ENCODE peak calls at places on chromosomes 13 and 19, in five cellular contexts. One of them, this sample, is unnamed. For H3K9me3, the result is how much of the 10 kb centered on the place peaks cover.

GRCh38 chr13:23824355-23824754 is 64.8 kb downstream of the MIPEP start:
- DNase-seq in thyroid gland: no peak
- DNase-seq in ovary: no peak
- DNase-seq in HCT116: no peak
- DNase-seq in K562: no peak
- DNase-seq in this sample: no peak

GRCh38 chr19:13825489-13826475 is 30.5 kb downstream of the ZSWIM4 start:
- DNase-seq in thyroid gland: no peak
- DNase-seq in ovary: peak
- DNase-seq in HCT116: no peak
- DNase-seq in K562: peak
- DNase-seq in this sample: no peak

GRCh38 chr19:29708553-29709439 is 6.3 kb downstream of the C19orf12 start:
- DNase-seq in thyroid gland: no peak
- DNase-seq in ovary: peak
- DNase-seq in HCT116: no peak
- DNase-seq in K562: no peak
- DNase-seq in this sample: peak

GRCh38 chr19:16367269-16367683 is 42.6 kb downstream of the KLF2 start:
- DNase-seq in thyroid gland: no peak
- DNase-seq in ovary: peak
- DNase-seq in HCT116: no peak
- DNase-seq in K562: no peak
- DNase-seq in this sample: no peak

GRCh38 chr13:74511523-74511922 is 377.3 kb upstream of the KLF12 start:
- DNase-seq in thyroid gland: no peak
- DNase-seq in ovary: no peak
- DNase-seq in HCT116: no peak
- DNase-seq in K562: no peak
- DNase-seq in this sample: no peak

GRCh38 chr13:113647351-113648217 is 10.4 kb downstream of the ATP4B start:
- DNase-seq in thyroid gland: peak
- DNase-seq in ovary: peak
- DNase-seq in HCT116: peak
- DNase-seq in K562: no peak
- DNase-seq in this sample: peak

GRCh38 chr13:78595819-78596700 is 7.3 kb downstream of the POU4F1 start:
- DNase-seq in thyroid gland: no peak
- DNase-seq in ovary: no peak
- DNase-seq in HCT116: no peak
- DNase-seq in K562: no peak
- DNase-seq in this sample: no peak

GRCh38 chr13:114230117-114230516 is 4.6 kb upstream of the CDC16 start:
- DNase-seq in thyroid gland: no peak
- DNase-seq in ovary: no peak
- DNase-seq in HCT116: no peak
- DNase-seq in K562: no peak
- DNase-seq in this sample: no peak

GRCh38 chr19:11288349-11288748 is 7.6 kb upstream of the TSPAN16 start:
- DNase-seq in thyroid gland: no peak
- DNase-seq in ovary: no peak
- DNase-seq in HCT116: no peak
- DNase-seq in K562: peak
- DNase-seq in this sample: no peak

GRCh38 chr13:29472317-29472961 is 123.0 kb downstream of the SLC7A1 start:
- DNase-seq in thyroid gland: peak
- DNase-seq in ovary: no peak
- DNase-seq in HCT116: peak
- DNase-seq in K562: peak
- DNase-seq in this sample: no peak

GRCh38 chr13:113764793-113765190 is 5.8 kb downstream of the TMEM255B start:
- DNase-seq in thyroid gland: no peak
- DNase-seq in ovary: peak
- DNase-seq in HCT116: no peak
- DNase-seq in K562: no peak
- DNase-seq in this sample: no peak

GRCh38 chr19:38878575-38879399 is 712 bp upstream of the RINL start:
- DNase-seq in thyroid gland: no peak
- DNase-seq in ovary: no peak
- DNase-seq in HCT116: no peak
- DNase-seq in K562: no peak
- DNase-seq in this sample: no peak

GRCh38 chr19:17001603-17002183 is 24.9 kb downstream of the CPAMD8 start:
- DNase-seq in thyroid gland: peak
- DNase-seq in ovary: no peak
- DNase-seq in HCT116: no peak
- DNase-seq in K562: no peak
- DNase-seq in this sample: peak

GRCh38 chr19:3683866-3684816 is 16.1 kb downstream of the PIP5K1C start:
- DNase-seq in thyroid gland: no peak
- DNase-seq in ovary: no peak
- DNase-seq in HCT116: no peak
- DNase-seq in K562: peak
- DNase-seq in this sample: no peak

GRCh38 chr19:41746593-41747227 is 8.6 kb upstream of the CEACAM6 start:
- DNase-seq in thyroid gland: peak
- DNase-seq in ovary: no peak
- DNase-seq in HCT116: peak
- DNase-seq in K562: peak
- DNase-seq in this sample: no peak

GRCh38 chr19:16070366-16070990 is 5.8 kb upstream of the TPM4 start:
- DNase-seq in thyroid gland: peak
- DNase-seq in ovary: no peak
- DNase-seq in HCT116: peak
- DNase-seq in K562: peak
- DNase-seq in this sample: peak

GRCh38 chr13:110726726-110727125 is 13.2 kb downstream of the ING1 start:
- DNase-seq in thyroid gland: no peak
- DNase-seq in ovary: no peak
- DNase-seq in HCT116: no peak
- DNase-seq in K562: no peak
- DNase-seq in this sample: no peak

GRCh38 chr19:1417145-1417544 is 9.8 kb downstream of the DAZAP1 start:
- DNase-seq in thyroid gland: no peak
- DNase-seq in ovary: no peak
- DNase-seq in HCT116: no peak
- DNase-seq in K562: no peak
- DNase-seq in this sample: no peak

GRCh38 chr19:18439025-18439909 is 1.3 kb upstream of the ISYNA1 start:
- DNase-seq in thyroid gland: no peak
- DNase-seq in ovary: peak
- DNase-seq in HCT116: no peak
- DNase-seq in K562: peak
- DNase-seq in this sample: no peak

GRCh38 chr19:38805180-38805579 is 7.6 kb downstream of the LGALS4 start:
- DNase-seq in thyroid gland: no peak
- DNase-seq in ovary: no peak
- DNase-seq in HCT116: no peak
- DNase-seq in K562: no peak
- DNase-seq in this sample: no peak

GRCh38 chr19:8306235-8307054 is 1.7 kb downstream of the CD320 start:
- DNase-seq in thyroid gland: no peak
- DNase-seq in ovary: peak
- DNase-seq in HCT116: no peak
- DNase-seq in K562: peak
- DNase-seq in this sample: peak

GRCh38 chr13:85314686-85315085 is 484.5 kb downstream of the SLITRK6 start:
- DNase-seq in thyroid gland: no peak
- DNase-seq in ovary: no peak
- DNase-seq in HCT116: no peak
- DNase-seq in K562: no peak
- DNase-seq in this sample: no peak

GRCh38 chr19:10762656-10763055 is 44.8 kb downstream of the DNM2 start:
- DNase-seq in thyroid gland: no peak
- DNase-seq in ovary: no peak
- DNase-seq in HCT116: no peak
- DNase-seq in K562: no peak
- DNase-seq in this sample: peak

GRCh38 chr13:49625392-49626137 is 2.7 kb upstream of the ARL11 start:
- DNase-seq in thyroid gland: no peak
- DNase-seq in ovary: peak
- DNase-seq in HCT116: no peak
- DNase-seq in K562: no peak
- DNase-seq in this sample: peak
- H3K27ac ChIP-seq in thyroid gland: no peak
- H3K27ac ChIP-seq in ovary: no peak
- H3K27ac ChIP-seq in HCT116: no peak
- H3K27ac ChIP-seq in K562: no peak
- H3K27ac ChIP-seq in this sample: peak

GRCh38 chr19:58357798-58358145 is 4.5 kb upstream of the A1BG start:
- DNase-seq in thyroid gland: no peak
- DNase-seq in ovary: no peak
- DNase-seq in HCT116: no peak
- DNase-seq in K562: no peak
- DNase-seq in this sample: no peak

GRCh38 chr19:58364127-58364526 is 1.6 kb upstream of the ZNF497 start:
- DNase-seq in thyroid gland: no peak
- DNase-seq in ovary: no peak
- DNase-seq in HCT116: no peak
- DNase-seq in K562: no peak
- DNase-seq in this sample: no peak

GRCh38 chr19:58361900-58362271 is 665 bp downstream of the ZNF497 start:
- DNase-seq in thyroid gland: peak
- DNase-seq in ovary: no peak
- DNase-seq in HCT116: peak
- DNase-seq in K562: peak
- DNase-seq in this sample: peak

GRCh38 chr19:58366576-58367430 is 4.3 kb upstream of the ZNF497 start:
- DNase-seq in thyroid gland: no peak
- DNase-seq in ovary: no peak
- DNase-seq in HCT116: no peak
- DNase-seq in K562: no peak
- DNase-seq in this sample: no peak

GRCh38 chr19:58362272-58362994 is at the start of gene ZNF497:
- DNase-seq in thyroid gland: peak
- DNase-seq in ovary: peak
- DNase-seq in HCT116: peak
- DNase-seq in K562: peak
- DNase-seq in this sample: peak
- TF ChIP-seq POLR2A in thyroid gland: no peak
- TF ChIP-seq POLR2A in ovary: peak
- TF ChIP-seq POLR2A in HCT116: peak
- TF ChIP-seq POLR2A in K562: peak
- TF ChIP-seq POLR2A in this sample: no peak

DNA sequence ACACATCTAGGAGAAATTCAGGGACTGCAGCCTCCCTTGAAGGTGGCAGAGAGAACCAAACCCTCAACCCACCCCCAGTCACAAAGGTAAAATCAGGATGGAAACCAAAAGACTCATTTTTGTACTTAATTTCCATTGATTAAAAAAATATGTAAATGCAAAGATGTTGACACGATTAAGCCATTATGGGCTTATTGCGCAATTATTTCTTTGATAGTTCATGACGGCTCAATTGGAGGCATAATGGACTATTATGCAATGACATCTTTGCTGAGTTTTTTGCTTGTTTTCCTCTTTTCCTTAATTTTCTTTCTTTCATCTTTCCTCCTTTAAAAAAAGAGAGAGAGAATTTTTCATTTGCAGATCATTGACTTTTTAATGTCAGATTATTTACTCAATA is 482.2 kb upstream of the TSHZ3 start:
- DNase-seq in thyroid gland: no peak
- DNase-seq in ovary: no peak
- DNase-seq in HCT116: no peak
- DNase-seq in K562: no peak
- DNase-seq in this sample: no peak
- H3K9me3 ChIP-seq in thyroid gland: under half
- H3K9me3 ChIP-seq in ovary: under half
- H3K9me3 ChIP-seq in HCT116: under half
- H3K9me3 ChIP-seq in K562: under half
- H3K9me3 ChIP-seq in this sample: under half

GRCh38 chr13:33761744-33762143 is 56.2 kb upstream of the RFC3 start:
- DNase-seq in thyroid gland: peak
- DNase-seq in ovary: no peak
- DNase-seq in HCT116: peak
- DNase-seq in K562: peak
- DNase-seq in this sample: no peak
- H3K27ac ChIP-seq in thyroid gland: peak
- H3K27ac ChIP-seq in ovary: no peak
- H3K27ac ChIP-seq in HCT116: no peak
- H3K27ac ChIP-seq in K562: no peak
- H3K27ac ChIP-seq in this sample: no peak

DNA sequence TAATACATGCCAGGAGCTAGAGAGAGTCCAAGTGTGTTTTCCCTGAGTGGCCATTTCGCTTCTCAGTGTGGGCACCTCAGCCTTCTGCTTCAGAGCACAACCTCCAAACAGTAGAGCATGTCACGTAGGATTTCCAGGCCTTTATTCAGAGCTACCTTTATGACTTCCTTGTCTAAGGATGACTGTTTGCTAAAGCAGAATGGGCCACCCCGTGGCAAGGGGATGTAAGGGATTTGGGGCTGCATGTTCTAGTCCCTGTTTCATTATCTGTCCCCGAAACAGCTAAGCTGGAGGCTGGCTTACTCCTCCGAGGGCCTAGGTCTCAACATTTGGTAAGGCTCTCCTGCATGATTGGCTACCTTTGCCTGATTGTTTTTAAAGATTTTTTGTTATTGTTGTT is 6.0 kb downstream of the RNASEH2B start:
- DNase-seq in thyroid gland: no peak
- DNase-seq in ovary: no peak
- DNase-seq in HCT116: no peak
- DNase-seq in K562: peak
- DNase-seq in this sample: no peak
- TF ChIP-seq POLR2A in thyroid gland: no peak
- TF ChIP-seq POLR2A in ovary: no peak
- TF ChIP-seq POLR2A in HCT116: no peak
- TF ChIP-seq POLR2A in K562: no peak
- TF ChIP-seq POLR2A in this sample: no peak

This sample was measured in heart left ventricle.